ENCODE peak calls at places on chromosome 19, in ten cellular contexts. O is lung; X is right atrium auricular region; B is naive thymus-derived CD4-positive, alpha-beta T cell; I is small intestine; J is stomach; W is upper lobe of left lung; Z is cardiac muscle cell; A is esophagus squamous epithelium; D is endothelial cell of umbilical vein. P is an unnamed sample. For H3K4me1, the result is how much of the 10 kb centered on the place peaks cover.

GRCh38 chr19:17450264-17451075 is 2.0 kb upstream of the TMEM221 start:
- DNase-seq in O (no peak), X (no peak), B (no peak), I (peak), J (no peak), W (no peak), Z (no peak), A (no peak), D (no peak), P (no peak)

GRCh38 chr19:48617146-48617937 is 1.6 kb downstream of the RPL18 start:
- DNase-seq in O (no peak), X (no peak), B (no peak), I (peak), J (peak), W (no peak), Z (peak), A (no peak), D (no peak), P (no peak)

GRCh38 chr19:13012690-13013608 is 17.7 kb downstream of the NFIX start:
- DNase-seq in O (no peak), X (peak), B (no peak), I (peak), J (no peak), W (peak), Z (peak), A (no peak), D (peak), P (peak)

GRCh38 chr19:41264581-41265375 is 606 bp downstream of the HNRNPUL1 start:
- DNase-seq in O (peak), X (no peak), B (peak), I (peak), J (peak), W (peak), Z (peak), A (no peak), D (peak), P (peak)

GRCh38 chr19:48064509-48064908 is 20.6 kb upstream of the CABP5 start:
- DNase-seq in O (no peak), X (no peak), B (no peak), I (no peak), J (no peak), W (no peak), Z (peak), A (no peak), D (no peak), P (no peak)

GRCh38 chr19:14114854-14115253 is 2.7 kb downstream of the PRKACA start:
- DNase-seq in O (peak), X (peak), B (peak), I (peak), J (peak), W (peak), Z (peak), A (no peak), D (no peak), P (peak)

GRCh38 chr19:51462681-51463080 is 4.4 kb upstream of the SIGLEC8 start:
- DNase-seq in O (no peak), X (no peak), B (no peak), I (no peak), J (peak), W (no peak), Z (no peak), A (no peak), D (no peak), P (no peak)

GRCh38 chr19:33826521-33826920 is 29.9 kb downstream of the KCTD15 start:
- DNase-seq in O (no peak), X (peak), B (no peak), I (no peak), J (no peak), W (no peak), Z (no peak), A (no peak), D (no peak), P (no peak)

GRCh38 chr19:42290523-42291436 is 11.2 kb upstream of the PRR19 start:
- DNase-seq in O (no peak), X (no peak), B (peak), I (no peak), J (no peak), W (no peak), Z (no peak), A (no peak), D (peak), P (no peak)

DNA sequence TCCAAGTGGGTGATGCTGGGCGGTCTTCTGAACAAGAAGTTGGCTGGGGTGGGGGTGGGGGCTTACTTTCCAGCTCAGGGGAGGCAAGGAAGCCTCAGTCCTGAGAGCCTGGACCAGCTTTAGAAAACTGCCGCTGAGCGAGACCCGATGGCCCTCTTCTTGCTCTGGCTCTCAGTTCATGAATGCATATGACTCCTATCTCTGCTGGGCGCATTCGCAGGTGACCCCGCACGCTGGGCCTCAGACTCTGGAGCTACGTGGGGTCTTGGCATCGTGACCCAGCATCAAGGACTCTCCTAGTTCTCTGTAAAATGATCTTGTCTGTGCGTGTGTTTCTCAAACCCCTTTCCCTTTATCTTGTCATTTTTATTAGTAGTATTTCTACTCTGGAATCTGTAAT is 19.7 kb downstream of the PRAM1 start:
- DNase-seq in O (no peak), X (no peak), B (no peak), I (no peak), J (no peak), W (no peak), Z (no peak), A (no peak), D (no peak), P (no peak)
- H3K4me1 ChIP-seq in O (under half), X (under half), B (under half), I (under half), J (under half), W (under half), Z (under half), A (under half), D (under half), P (under half)

DNA sequence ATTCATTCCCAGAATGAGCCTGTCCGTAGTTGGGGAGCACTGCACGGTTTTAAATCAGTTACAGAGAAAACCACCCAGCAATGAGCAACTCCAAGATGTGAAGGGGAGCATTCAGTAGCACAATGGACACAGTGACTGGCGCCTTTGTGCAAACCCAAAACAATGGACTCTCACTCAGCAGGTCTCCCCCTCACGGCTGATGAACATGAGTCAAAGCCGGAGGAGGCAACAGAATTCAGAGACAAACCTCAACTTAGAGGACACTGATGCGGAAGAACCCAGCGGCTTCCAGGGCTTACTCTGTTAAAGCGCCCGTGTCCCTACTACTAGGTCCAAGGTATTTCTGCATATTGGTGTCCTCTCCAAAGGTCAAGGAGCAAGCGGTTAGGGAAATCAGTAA is 17.7 kb downstream of the PLEKHF1 start:
- DNase-seq in O (no peak), X (no peak), B (no peak), I (no peak), J (no peak), W (no peak), Z (peak), A (no peak), D (no peak), P (no peak)
- H3K4me1 ChIP-seq in O (under half), X (half or more), B (under half), I (under half), J (under half), W (under half), Z (under half), A (under half), D (under half), P (under half)

DNA sequence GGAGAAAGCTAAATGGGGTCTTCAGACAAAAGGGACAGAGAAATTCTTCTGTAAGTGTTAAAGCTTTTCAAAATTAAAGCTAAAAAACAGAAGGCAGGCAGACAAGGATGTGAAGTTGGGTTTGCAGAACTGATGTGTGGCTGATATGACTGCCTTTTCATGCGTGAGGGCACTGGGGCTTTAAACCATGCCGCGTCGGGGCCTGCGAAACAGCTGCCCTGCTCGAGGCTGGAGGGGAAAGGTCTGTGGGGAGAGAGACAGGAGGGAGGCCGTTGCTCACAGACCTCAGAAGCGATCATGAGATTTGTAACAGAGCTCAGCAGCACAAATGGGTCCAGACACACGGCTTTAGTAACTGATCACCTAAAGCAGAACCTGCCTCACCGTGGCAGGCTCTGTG is 23.5 kb downstream of the CAPS start:
- DNase-seq in O (no peak), X (no peak), B (no peak), I (no peak), J (no peak), W (no peak), Z (no peak), A (no peak), D (no peak), P (no peak)
- H3K4me1 ChIP-seq in O (under half), X (under half), B (under half), I (under half), J (under half), W (under half), Z (under half), A (under half), D (under half), P (under half)

DNA sequence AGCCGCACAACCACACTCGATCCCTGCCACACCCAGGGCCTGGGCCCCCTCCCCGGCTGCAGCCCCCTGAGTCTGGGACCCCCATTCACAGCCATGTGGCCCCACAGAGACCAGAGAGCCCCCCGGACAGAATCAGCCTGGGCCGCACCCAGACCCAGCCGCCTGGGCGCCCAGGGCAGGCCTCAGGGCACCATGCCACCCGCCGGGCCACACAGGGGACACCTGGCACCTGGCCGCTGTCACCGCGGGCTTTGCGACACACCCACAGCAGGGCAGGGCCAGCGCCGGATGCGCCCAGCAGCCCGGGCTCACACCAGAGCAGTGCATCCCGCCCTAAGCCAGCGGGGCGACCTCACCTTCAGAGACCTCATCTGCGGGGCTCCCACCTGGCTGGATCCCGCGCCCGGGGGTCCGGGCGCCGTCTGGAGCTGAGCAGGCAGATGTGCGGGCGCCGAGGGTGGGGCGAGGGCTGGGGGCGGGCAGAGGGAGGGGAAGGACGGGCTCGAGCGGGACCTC is 443 bp downstream of the TBXA2R start:
- DNase-seq in O (no peak), X (no peak), B (peak), I (peak), J (peak), W (peak), Z (no peak), A (no peak), D (no peak), P (peak)
- H3K4me1 ChIP-seq in O (under half), X (half or more), B (under half), I (under half), J (under half), W (under half), Z (under half), A (under half), D (under half), P (under half)

P was measured in ovary.